ENCODE peak calls at places on chromosomes 11 and 22, in five cellular contexts. K, F, T, N and E are unnamed samples.

GRCh38 chr22:27871306-27872014 is 47.6 kb downstream of the PITPNB start:
- DNase-seq in K (no peak), F (no peak), T (no peak), N (no peak), E (no peak)

GRCh38 chr11:11821899-11822298 is 19.9 kb upstream of the USP47 start:
- DNase-seq in K (no peak), F (no peak), T (no peak), N (no peak), E (no peak)

GRCh38 chr11:81578571-81578970 is 1155.1 kb downstream of the FAM181B start:
- DNase-seq in K (no peak), F (no peak), T (no peak), N (no peak), E (no peak)

GRCh38 chr22:16609548-16610261 is 17.1 kb upstream of the CCT8L2 start:
- DNase-seq in K (no peak), F (no peak), T (no peak), N (no peak), E (no peak)

GRCh38 chr11:44498524-44498923 is 66.9 kb upstream of the CD82 start:
- DNase-seq in K (no peak), F (no peak), T (no peak), N (no peak), E (no peak)

GRCh38 chr11:45036010-45036409 is 85.3 kb upstream of the TP53I11 start:
- DNase-seq in K (no peak), F (no peak), T (no peak), N (no peak), E (no peak)

GRCh38 chr22:41598081-41598480 is 8.4 kb upstream of the PMM1 start:
- DNase-seq in K (no peak), F (no peak), T (peak), N (no peak), E (peak)

GRCh38 chr22:17106785-17107546 is 14.2 kb downstream of the TMEM121B start:
- DNase-seq in K (no peak), F (no peak), T (no peak), N (no peak), E (no peak)

GRCh38 chr22:28349114-28349513 is 330.5 kb downstream of the TTC28 start:
- DNase-seq in K (no peak), F (no peak), T (no peak), N (no peak), E (no peak)

GRCh38 chr11:109223441-109223840 is 198.5 kb upstream of the C11orf87 start:
- DNase-seq in K (no peak), F (no peak), T (no peak), N (no peak), E (no peak)

GRCh38 chr11:84922836-84923235 is 704.3 kb downstream of the DLG2 start:
- DNase-seq in K (no peak), F (no peak), T (no peak), N (no peak), E (no peak)

GRCh38 chr22:38097058-38097457 is 13.1 kb upstream of the SLC16A8 start:
- DNase-seq in K (no peak), F (no peak), T (no peak), N (no peak), E (no peak)

GRCh38 chr11:69140635-69141034 is 15.1 kb upstream of the SMIM38 start:
- DNase-seq in K (no peak), F (no peak), T (no peak), N (no peak), E (peak)

GRCh38 chr22:26409705-26410376 is 19.2 kb upstream of the ASPHD2 start:
- DNase-seq in K (no peak), F (no peak), T (no peak), N (no peak), E (no peak)

GRCh38 chr11:40647290-40647689 is 812.2 kb downstream of the LRRC4C start:
- DNase-seq in K (no peak), F (no peak), T (no peak), N (no peak), E (no peak)

GRCh38 chr11:57474017-57474750 is 13.9 kb downstream of the RTN4RL2 start:
- DNase-seq in K (no peak), F (peak), T (no peak), N (no peak), E (no peak)

GRCh38 chr11:11149671-11150459 is 203.2 kb downstream of the CSNK2A3 start:
- DNase-seq in K (no peak), F (no peak), T (no peak), N (no peak), E (no peak)

GRCh38 chr11:2994336-2994730 is 2.2 kb upstream of the NAP1L4 start:
- DNase-seq in K (no peak), F (no peak), T (no peak), N (no peak), E (no peak)

GRCh38 chr11:111335596-111335995 is 37.2 kb downstream of the POU2AF3 start:
- DNase-seq in K (no peak), F (no peak), T (peak), N (no peak), E (no peak)

GRCh38 chr22:19036523-19037273 is 85.5 kb downstream of the DGCR2 start:
- DNase-seq in K (no peak), F (no peak), T (no peak), N (no peak), E (no peak)

GRCh38 chr11:87463486-87464102 is 425.9 kb downstream of the TMEM135 start:
- DNase-seq in K (no peak), F (no peak), T (peak), N (no peak), E (peak)

GRCh38 chr22:37659066-37659896 is 758 bp downstream of the PDXP start:
- DNase-seq in K (no peak), F (no peak), T (no peak), N (no peak), E (no peak)

GRCh38 chr11:66315498-66315885 is 1.4 kb downstream of the CD248 start:
- DNase-seq in K (no peak), F (no peak), T (no peak), N (no peak), E (no peak)

GRCh38 chr11:118223992-118224391 is 819 bp downstream of the JAML start:
- DNase-seq in K (no peak), F (no peak), T (no peak), N (no peak), E (no peak)
- TF ChIP-seq CTCF in K (no peak), F (no peak), T (no peak), N (no peak), E (no peak)

GRCh38 chr11:35412285-35412684 is 7.1 kb downstream of the SLC1A2 start:
- DNase-seq in K (no peak), F (no peak), T (peak), N (no peak), E (no peak)
- TF ChIP-seq CTCF in K (peak), F (peak), T (peak), N (peak), E (peak)

GRCh38 chr11:121338536-121338935 is 46.0 kb downstream of the SC5D start:
- DNase-seq in K (no peak), F (no peak), T (no peak), N (no peak), E (no peak)
- TF ChIP-seq CTCF in K (no peak), F (no peak), T (no peak), N (no peak), E (no peak)

DNA sequence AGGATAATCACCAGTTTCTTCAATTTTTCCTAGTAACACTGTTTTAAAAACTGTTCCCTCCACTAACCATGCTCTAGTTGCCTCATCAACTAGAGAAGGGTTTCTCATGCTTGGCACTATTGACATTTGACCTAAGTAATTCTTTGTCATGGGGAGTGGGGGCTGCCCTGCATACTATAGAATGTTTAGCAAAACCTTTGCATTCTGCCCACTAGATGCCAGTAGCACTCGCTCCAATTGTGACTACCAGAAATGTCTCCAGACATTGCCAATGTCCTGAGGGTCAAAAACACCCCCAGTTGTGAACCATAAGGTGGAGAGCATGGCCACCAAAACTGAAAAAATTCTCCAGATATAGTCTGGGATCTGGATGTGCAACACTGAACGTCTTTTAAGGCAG is 27.6 kb upstream of the BMAL1 start:
- DNase-seq in K (no peak), F (no peak), T (no peak), N (no peak), E (peak)
- TF ChIP-seq CTCF in K (peak), F (peak), T (peak), N (peak), E (peak)

DNA sequence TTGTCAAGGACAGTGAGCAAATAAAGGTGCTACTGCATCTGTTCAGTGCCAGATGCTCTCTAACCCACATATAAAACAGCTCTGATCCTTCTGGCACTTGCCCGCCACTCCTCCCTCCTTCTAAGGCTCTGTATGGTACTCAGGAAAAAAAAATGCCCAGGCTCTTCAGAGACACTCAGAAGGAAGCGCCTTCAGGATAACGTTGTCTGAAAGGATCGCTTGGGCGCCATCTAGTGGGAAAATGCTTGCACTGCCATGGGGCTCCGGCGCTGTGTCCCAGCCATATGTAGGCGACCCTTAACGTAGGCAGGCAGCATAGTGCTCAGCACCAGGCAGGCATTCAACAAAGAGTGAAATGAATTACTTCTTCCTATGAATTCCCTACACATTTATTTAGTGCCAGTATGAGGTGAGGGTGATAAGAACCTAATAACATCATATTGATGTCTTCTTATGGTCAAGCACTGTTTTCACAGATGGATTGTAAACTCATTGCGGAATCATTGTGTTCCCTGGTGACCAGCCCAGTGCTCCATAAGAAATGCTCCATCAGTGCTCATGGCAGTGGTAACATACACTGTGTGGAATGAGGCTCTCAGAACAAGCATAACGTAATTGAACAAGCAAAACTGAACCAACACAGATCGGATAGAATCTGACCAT is 39.6 kb downstream of the PAMR1 start:
- DNase-seq in K (peak), F (no peak), T (peak), N (peak), E (peak)
- TF ChIP-seq CTCF in K (peak), F (peak), T (peak), N (peak), E (peak)

GRCh38 chr11:9260182-9261146 is 4.7 kb downstream of the DENND5A start:
- DNase-seq in K (no peak), F (peak), T (no peak), N (no peak), E (no peak)
- TF ChIP-seq CTCF in K (peak), F (peak), T (peak), N (peak), E (no peak)

DNA sequence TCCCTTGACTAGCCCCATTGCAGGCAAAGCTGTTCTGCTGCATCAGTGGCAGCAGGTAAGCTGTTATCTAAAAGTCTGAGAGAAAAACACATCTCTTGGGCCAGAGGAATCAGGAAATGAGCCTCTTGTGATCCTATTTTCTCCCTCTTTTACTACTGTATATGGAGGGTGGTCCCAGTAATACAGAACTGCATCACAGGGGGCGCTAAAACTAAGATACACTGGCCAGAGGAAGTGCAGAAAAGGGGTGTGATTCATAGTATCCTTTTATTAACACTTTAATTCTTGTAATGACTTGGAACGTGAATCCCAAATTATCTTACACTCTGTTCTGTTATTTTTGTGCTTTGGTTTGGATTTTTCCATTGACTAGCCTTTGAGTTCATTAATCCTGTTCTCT is 8.8 kb upstream of the MED17 start:
- DNase-seq in K (no peak), F (no peak), T (no peak), N (no peak), E (peak)
- TF ChIP-seq CTCF in K (no peak), F (peak), T (peak), N (no peak), E (no peak)

DNA sequence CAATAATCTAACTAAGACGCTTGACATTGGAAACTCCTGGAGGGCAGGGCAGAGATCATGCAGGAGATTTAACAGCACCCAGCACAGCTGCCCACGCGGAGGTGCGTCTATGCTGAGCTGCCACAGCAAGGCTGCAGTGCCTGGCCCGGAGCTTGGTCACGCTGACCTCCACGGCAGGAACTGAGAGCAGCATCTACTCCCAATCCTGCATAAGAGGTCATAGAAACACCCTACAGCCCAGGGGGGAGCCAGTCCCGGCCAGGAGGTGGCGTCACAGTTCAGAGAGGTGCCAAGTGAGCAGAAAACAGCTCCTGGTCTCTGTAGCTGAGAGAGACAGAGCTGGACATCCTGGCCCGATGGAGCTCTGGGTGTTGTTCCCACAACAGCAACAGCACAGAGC is 121.1 kb upstream of the TMEM45B start:
- DNase-seq in K (no peak), F (peak), T (no peak), N (no peak), E (no peak)
- TF ChIP-seq CTCF in K (no peak), F (no peak), T (no peak), N (no peak), E (no peak)